ENCODE peak calls at places on chromosomes 1 and 21, in six cellular contexts. N is WTC11; B is AG10803; Z is left kidney; P is MM.1S; D is activated CD4-positive, CD25-positive, alpha-beta regulatory T cell treated with anti-CD3 and anti-CD28 coated beads, Interleukin-2, amount 50 U/mL, for 72 hours. T is an unnamed sample.

GRCh38 chr1:116483481-116484309 is 87.1 kb downstream of the CD58 start:
- DNase-seq in N (no peak), D (no peak), Z (no peak), P (no peak), B (no peak), T (peak)

GRCh38 chr1:179941439-179941838 is 13.2 kb upstream of the CEP350 start:
- DNase-seq in P (no peak), N (no peak), B (no peak), Z (no peak), D (no peak), T (no peak)

GRCh38 chr1:162856260-162856659 is 4.7 kb downstream of the CCDC190 start:
- DNase-seq in Z (no peak), D (no peak), N (no peak), P (peak), B (peak), T (no peak)

GRCh38 chr1:94983343-94983742 is 56.4 kb upstream of the CNN3 start:
- DNase-seq in N (no peak), B (peak), Z (no peak), D (no peak), P (no peak), T (peak)

GRCh38 chr1:9984253-9984652 is 12.8 kb upstream of the RBP7 start:
- DNase-seq in N (no peak), P (no peak), B (no peak), D (no peak), Z (no peak), T (no peak)

GRCh38 chr1:101291562-101292035 is 54.8 kb downstream of the S1PR1 start:
- DNase-seq in Z (peak), B (peak), P (no peak), D (no peak), N (no peak), T (no peak)

GRCh38 chr1:232385221-232385620 is 244.7 kb downstream of the SIPA1L2 start:
- DNase-seq in P (no peak), D (no peak), B (peak), N (no peak), Z (no peak), T (no peak)

GRCh38 chr1:12056331-12056841 is 6.7 kb upstream of the TNFRSF8 start:
- DNase-seq in Z (no peak), P (no peak), D (no peak), N (no peak), B (no peak), T (no peak)

GRCh38 chr21:14566889-14567288 is 20.8 kb upstream of the SAMSN1 start:
- DNase-seq in N (no peak), B (no peak), P (no peak), Z (no peak), D (no peak), T (no peak)